ENCODE peak calls at places on chromosomes 2 and 18, in five cellular contexts. H is K562, E is A549, O is HepG2, D is GM12878. G is an unnamed sample.

GRCh38 chr2:152336103-152336853 is 1.3 kb downstream of the FMNL2 start:
- DNase-seq in H (no peak), D (no peak), O (peak), E (peak), G (no peak)

GRCh38 chr2:17930773-17931172 is 52.3 kb downstream of the KCNS3 start:
- DNase-seq in H (no peak), E (no peak), D (no peak), O (no peak), G (no peak)

GRCh38 chr2:71945133-71945959 is 202.3 kb downstream of the CYP26B1 start:
- DNase-seq in O (no peak), E (no peak), D (no peak), H (no peak), G (no peak)

GRCh38 chr18:46411862-46412690 is 244.9 kb downstream of the LOXHD1 start:
- DNase-seq in D (no peak), H (no peak), E (no peak), O (no peak), G (no peak)

GRCh38 chr2:95301186-95301585 is 4.0 kb downstream of the KCNIP3 start:
- DNase-seq in O (no peak), D (no peak), H (no peak), E (no peak), G (no peak)

GRCh38 chr2:121771976-121772742 is 16.7 kb downstream of the TSN start:
- DNase-seq in O (peak), D (no peak), H (no peak), E (no peak), G (no peak)

GRCh38 chr2:226869371-226869770 is 33.5 kb downstream of the RHBDD1 start:
- DNase-seq in E (no peak), D (no peak), H (no peak), O (no peak), G (no peak)

GRCh38 chr2:234377761-234378341 is 119.0 kb downstream of the ARL4C start:
- DNase-seq in E (no peak), D (no peak), O (no peak), H (no peak), G (no peak)

GRCh38 chr2:74499269-74499939 is at the start of gene LBX2:
- DNase-seq in O (no peak), H (no peak), E (no peak), D (no peak), G (no peak)

GRCh38 chr2:49619804-49620203 is 465.5 kb upstream of the FSHR start:
- DNase-seq in O (peak), E (no peak), H (no peak), D (no peak), G (no peak)

GRCh38 chr2:216064684-216065083 is 16.9 kb downstream of the PECR start:
- DNase-seq in E (no peak), H (no peak), D (no peak), O (no peak), G (no peak)

GRCh38 chr18:68557183-68557582 is 157.7 kb downstream of the TMX3 start:
- DNase-seq in D (no peak), E (no peak), O (no peak), H (no peak), G (no peak)

GRCh38 chr18:76216096-76216495 is 278.9 kb downstream of the ZNF516 start:
- DNase-seq in H (no peak), D (no peak), E (no peak), O (no peak), G (no peak)

GRCh38 chr2:105822186-105822585 is 77.5 kb downstream of the NCK2 start:
- DNase-seq in H (no peak), D (no peak), O (peak), E (no peak), G (no peak)

GRCh38 chr2:57549642-57550102 is 496.9 kb upstream of the VRK2 start:
- DNase-seq in O (no peak), H (no peak), D (peak), E (peak), G (no peak)

GRCh38 chr2:85889648-85890281 is 975 bp upstream of the ST3GAL5 start:
- DNase-seq in O (no peak), H (no peak), E (no peak), D (no peak), G (no peak)

GRCh38 chr2:106961328-106961727 is 75.4 kb upstream of the ST6GAL2 start:
- DNase-seq in O (no peak), D (no peak), E (no peak), H (no peak), G (no peak)

GRCh38 chr2:182952741-182953450 is 85.4 kb downstream of the NCKAP1 start:
- DNase-seq in E (no peak), H (no peak), D (no peak), O (no peak), G (no peak)

GRCh38 chr18:43571078-43571689 is 293.9 kb upstream of the SYT4 start:
- DNase-seq in H (peak), E (peak), D (no peak), O (peak), G (no peak)

GRCh38 chr2:158443613-158444012 is 12.9 kb downstream of the CCDC148 start:
- DNase-seq in D (no peak), H (no peak), E (no peak), O (no peak), G (no peak)

GRCh38 chr2:99821572-99822369 is 320.6 kb downstream of the AFF3 start:
- DNase-seq in H (peak), O (no peak), D (no peak), E (no peak), G (no peak)

GRCh38 chr2:184611221-184612085 is 13.1 kb downstream of the ZNF804A start:
- DNase-seq in E (no peak), O (no peak), H (no peak), D (no peak), G (no peak)

GRCh38 chr2:113370478-113371091 is 66.9 kb upstream of the ZNG1B start:
- DNase-seq in H (peak), O (peak), D (peak), E (peak), G (peak)

GRCh38 chr18:13267517-13267916 is 49.0 kb downstream of the LDLRAD4 start:
- DNase-seq in E (no peak), D (no peak), H (no peak), O (no peak), G (no peak)

GRCh38 chr2:3169106-3169870 is 208.3 kb downstream of the EIPR1 start:
- DNase-seq in H (no peak), E (no peak), D (no peak), O (no peak), G (no peak)

GRCh38 chr2:207283356-207283755 is 117.6 kb upstream of the KLF7 start:
- DNase-seq in O (no peak), H (peak), D (no peak), E (no peak), G (no peak)

GRCh38 chr2:99775585-99775984 is 285.8 kb upstream of the REV1 start:
- DNase-seq in H (no peak), E (no peak), D (no peak), O (no peak), G (no peak)

GRCh38 chr2:197201874-197202273 is 108.7 kb downstream of the ANKRD44 start:
- DNase-seq in H (no peak), D (no peak), O (no peak), E (no peak), G (no peak)
- H3K27ac ChIP-seq in H (no peak), D (peak), O (no peak), E (no peak), G (no peak)

GRCh38 chr2:65265090-65266045 is 37.7 kb downstream of the ACTR2 start:
- DNase-seq in H (peak), D (peak), E (peak), O (peak), G (no peak)

GRCh38 chr2:65263257-65263656 is 35.6 kb downstream of the ACTR2 start:
- DNase-seq in D (no peak), E (no peak), O (no peak), H (no peak), G (no peak)

GRCh38 chr2:65267008-65267407 is 39.4 kb downstream of the ACTR2 start:
- DNase-seq in H (no peak), D (no peak), E (no peak), O (no peak), G (no peak)

GRCh38 chr2:65256088-65256487 is 28.5 kb downstream of the ACTR2 start:
- DNase-seq in H (no peak), E (no peak), O (no peak), D (no peak), G (no peak)

DNA sequence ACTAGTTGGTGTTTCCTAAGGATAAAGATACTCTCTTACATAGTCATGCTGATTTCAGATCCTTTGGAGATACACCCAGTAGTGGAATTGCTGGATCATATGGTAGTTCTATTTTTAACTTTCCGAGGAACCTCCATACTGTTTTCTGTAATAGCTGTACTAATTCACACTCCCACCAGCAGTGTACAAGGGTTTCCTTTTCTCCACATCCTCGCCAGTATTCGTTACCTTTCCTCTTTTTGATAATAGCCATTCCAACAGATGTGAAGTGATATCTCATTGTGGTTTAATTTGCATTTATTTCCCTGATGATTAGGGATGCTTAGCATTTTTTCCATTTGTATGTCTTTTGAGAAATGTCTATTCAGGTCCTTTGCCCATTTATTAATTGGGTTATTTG is 34.0 kb downstream of the ACTR2 start:
- DNase-seq in O (no peak), E (no peak), D (no peak), H (no peak), G (no peak)
- TF ChIP-seq EP300 in O (no peak), E (no peak), D (no peak), H (no peak), G (no peak)

DNA sequence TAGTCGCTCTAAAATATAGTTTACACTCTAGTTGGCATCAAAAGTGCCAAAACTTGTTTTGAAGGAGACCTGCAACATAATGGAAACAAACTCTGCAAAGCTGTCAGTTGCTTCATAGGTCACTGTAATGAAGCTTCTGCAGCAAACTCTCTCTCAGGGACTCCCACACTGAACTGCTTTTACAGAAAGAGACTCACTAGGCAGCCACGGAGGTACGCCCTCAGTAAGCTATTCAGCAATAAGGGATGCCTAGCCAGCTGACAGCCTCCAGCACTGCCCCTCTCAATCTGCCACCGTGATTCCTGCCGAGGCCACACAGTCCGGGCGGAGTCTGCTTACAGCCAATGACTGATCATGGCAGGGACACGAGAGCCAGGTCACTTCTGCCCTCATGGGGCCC is 51.1 kb downstream of the COLEC12 start:
- DNase-seq in H (no peak), O (peak), E (no peak), D (no peak), G (no peak)
- TF ChIP-seq HDAC2 in H (no peak), O (no peak), E (no peak), D (no peak), G (no peak)

GRCh38 chr2:64704161-64704560 is 50.4 kb upstream of the SERTAD2 start:
- DNase-seq in H (no peak), O (no peak), E (no peak), D (no peak), G (no peak)
- H3K27ac ChIP-seq in H (no peak), O (no peak), E (no peak), D (peak), G (no peak)

GRCh38 chr18:1013951-1014350 is 109.3 kb downstream of the ADCYAP1 start:
- DNase-seq in O (no peak), E (no peak), D (no peak), H (no peak), G (no peak)

GRCh38 chr18:1017227-1017626 is 112.6 kb downstream of the ADCYAP1 start:
- DNase-seq in D (no peak), E (no peak), H (no peak), O (no peak), G (no peak)

GRCh38 chr18:1014496-1014895 is 109.8 kb downstream of the ADCYAP1 start:
- DNase-seq in E (no peak), H (no peak), D (no peak), O (no peak), G (no peak)

GRCh38 chr18:1015777-1016176 is 111.1 kb downstream of the ADCYAP1 start:
- DNase-seq in E (no peak), D (no peak), O (no peak), H (no peak), G (no peak)

DNA sequence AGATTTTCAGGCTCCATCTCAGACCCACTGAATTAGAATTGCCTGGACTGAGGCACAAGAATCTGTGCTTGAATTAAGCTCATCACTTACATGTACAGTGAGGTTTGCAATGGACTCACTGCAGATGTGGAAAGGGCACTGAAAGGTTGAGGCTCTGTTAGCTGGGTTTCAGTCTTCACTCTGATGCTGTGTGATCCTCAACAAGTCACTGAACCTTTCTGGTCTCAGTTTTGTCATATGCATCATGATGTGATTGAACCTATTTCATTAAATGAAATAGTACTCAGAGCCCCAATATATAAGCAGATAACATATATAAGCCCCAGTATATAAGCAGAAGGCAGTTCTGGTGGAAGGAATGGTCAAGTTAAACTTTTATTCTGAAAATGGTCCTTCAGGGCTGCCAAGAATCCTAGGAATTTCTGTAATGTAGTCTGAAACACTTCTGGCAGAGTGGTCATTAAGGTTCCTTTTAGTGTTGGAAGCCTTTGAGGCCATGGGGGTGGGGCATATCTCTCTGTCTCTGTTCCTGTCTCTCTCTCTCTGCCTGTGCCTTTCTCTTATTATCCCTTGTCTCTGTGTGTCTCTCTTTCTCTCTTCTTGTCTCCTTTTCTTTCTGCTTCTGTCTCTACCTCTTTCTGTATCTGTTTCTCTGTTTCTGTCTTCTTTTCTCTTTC is 110.4 kb downstream of the ADCYAP1 start:
- DNase-seq in O (no peak), D (no peak), E (no peak), H (no peak), G (no peak)
- TF ChIP-seq EP300 in O (no peak), D (no peak), E (no peak), H (no peak), G (no peak)

DNA sequence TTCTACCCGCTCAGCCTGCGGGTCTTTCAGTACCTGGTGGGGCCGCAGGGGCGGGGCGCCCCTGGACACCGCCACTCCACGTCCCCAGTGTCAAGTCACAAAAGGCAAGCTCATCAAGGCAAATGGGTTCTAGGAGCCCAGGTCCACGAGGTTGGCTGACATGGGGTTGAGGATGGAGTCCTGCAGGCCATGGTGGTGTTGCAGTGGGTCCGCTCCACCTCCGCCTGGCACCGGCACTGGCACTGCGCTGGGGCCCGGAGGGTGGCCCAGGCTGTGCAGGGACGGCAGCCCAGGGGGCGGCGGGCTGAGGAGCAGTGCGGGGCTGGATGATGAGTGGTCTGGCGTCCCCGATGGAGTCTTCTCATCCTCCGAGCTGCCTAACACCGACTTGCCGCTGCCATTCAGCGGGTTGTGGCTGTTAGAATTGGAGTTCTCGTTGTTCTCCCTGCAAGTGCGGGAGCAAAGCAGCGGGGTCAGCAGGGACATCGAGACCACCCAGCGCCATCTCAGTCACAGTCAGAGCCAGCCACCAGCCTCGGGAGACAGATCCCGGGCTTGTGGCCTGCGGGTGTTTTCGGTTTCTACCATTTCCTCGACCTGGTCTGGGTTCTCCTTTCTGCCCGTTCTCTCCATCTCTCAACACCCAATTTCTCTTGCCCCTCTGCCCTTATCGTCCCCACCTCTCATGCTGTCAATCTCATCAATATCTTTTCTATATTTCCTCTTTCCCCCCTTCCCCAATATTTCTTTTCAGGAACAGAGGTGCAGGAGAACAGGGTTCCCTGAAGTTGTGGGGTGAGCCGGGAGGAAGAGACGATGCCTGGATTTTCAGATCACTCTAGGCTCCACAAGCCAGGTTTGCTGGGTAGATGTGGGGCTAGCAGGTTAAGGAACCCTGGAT is 3.0 kb downstream of the SIX2 start:
- DNase-seq in O (no peak), H (no peak), E (no peak), D (no peak), G (no peak)
- TF ChIP-seq HDAC2 in O (no peak), H (no peak), E (no peak), D (no peak), G (no peak)

GRCh38 chr2:26246818-26247217 is 2.1 kb downstream of the HADHB start:
- DNase-seq in E (no peak), H (peak), O (no peak), D (peak), G (no peak)
- H3K27ac ChIP-seq in E (no peak), H (peak), O (no peak), D (peak), G (no peak)

G was measured in H1.